ENCODE peak calls at places on chromosomes 6 and 20, in eight cellular contexts. A, F, Y, W, C, Z, L and U are unnamed samples.
A peak's percentile ranks its signal among the peaks of the same experiment; 100 is the strongest.

GRCh38 chr20:44745560-44746366 is at the start of gene KCNK15:
- DNase-seq in L (no peak), W (peak; percentile 69), A (no peak), Z (no peak), F (no peak), C (peak; percentile 57), Y (peak; percentile 62), U (peak; percentile 12)

GRCh38 chr20:24746351-24746685 is 202.8 kb upstream of the CST7 start:
- DNase-seq in C (no peak), A (peak; percentile 49), W (no peak), Z (no peak), F (no peak), L (peak; percentile 94), Y (no peak), U (no peak)

GRCh38 chr6:53179961-53180651 is 31.5 kb upstream of the GCM1 start:
- DNase-seq in Z (no peak), Y (no peak), L (no peak), C (peak; percentile 30), W (peak; percentile 43), F (peak; percentile 89), A (peak; percentile 46), U (no peak)

GRCh38 chr6:53347921-53348435 is 772 bp downstream of the ELOVL5 start:
- DNase-seq in Y (peak; percentile 56), Z (peak; percentile 23), L (peak; percentile 68), C (peak; percentile 63), F (peak; percentile 69), W (peak; percentile 74), A (peak; percentile 75), U (peak; percentile 55)

GRCh38 chr6:124524821-124525220 is 437.4 kb upstream of the RNF217 start:
- DNase-seq in L (no peak), C (no peak), W (no peak), A (no peak), F (no peak), Y (no peak), Z (no peak), U (no peak)

GRCh38 chr20:58512808-58513552 is 2.2 kb downstream of the APCDD1L start:
- DNase-seq in W (no peak), C (no peak), A (no peak), L (no peak), Y (no peak), F (no peak), Z (no peak), U (no peak)

GRCh38 chr6:118875672-118876071 is 18.3 kb upstream of the ASF1A start:
- DNase-seq in F (no peak), A (no peak), Y (no peak), W (no peak), Z (no peak), L (no peak), C (no peak), U (no peak)

GRCh38 chr6:141548969-141549368 is 583.8 kb upstream of the GJE1 start:
- DNase-seq in Y (no peak), W (no peak), Z (no peak), L (no peak), C (no peak), A (no peak), F (peak; percentile 49), U (no peak)